ENCODE peak calls at places on chromosomes 12 and 14, in four cellular contexts. One of them, this sample, is unnamed.

GRCh38 chr14:59870277-59871165 is at the start of gene RTN1:
- DNase-seq in Ammon's horn: peak; percentile 93
- DNase-seq in glutamatergic neuron: peak; percentile 73
- DNase-seq in D341Med: peak; percentile 84
- DNase-seq in this sample: peak; percentile 86

GRCh38 chr14:92525318-92526095 is 11.9 kb downstream of the RIN3 start:
- DNase-seq in Ammon's horn: no peak
- DNase-seq in glutamatergic neuron: no peak
- DNase-seq in D341Med: no peak
- DNase-seq in this sample: no peak

GRCh38 chr14:105448706-105449111 is 25.9 kb upstream of the CRIP2 start:
- DNase-seq in Ammon's horn: peak; percentile 76
- DNase-seq in glutamatergic neuron: peak; percentile 81
- DNase-seq in D341Med: peak; percentile 95
- DNase-seq in this sample: peak; percentile 68

GRCh38 chr12:126636798-126637197 is 1571.6 kb downstream of the AACS start:
- DNase-seq in Ammon's horn: peak; percentile 18
- DNase-seq in glutamatergic neuron: no peak
- DNase-seq in D341Med: no peak
- DNase-seq in this sample: no peak

GRCh38 chr12:67752226-67752732 is 103.7 kb downstream of the DYRK2 start:
- DNase-seq in Ammon's horn: no peak
- DNase-seq in glutamatergic neuron: no peak
- DNase-seq in D341Med: no peak
- DNase-seq in this sample: no peak

GRCh38 chr12:5898874-5899273 is 46.2 kb downstream of the ANO2 start:
- DNase-seq in Ammon's horn: no peak
- DNase-seq in glutamatergic neuron: no peak
- DNase-seq in D341Med: no peak
- DNase-seq in this sample: no peak

GRCh38 chr12:26122681-26123481 is 2.0 kb downstream of the BHLHE41 start:
- DNase-seq in Ammon's horn: peak; percentile 87
- DNase-seq in glutamatergic neuron: peak; percentile 36
- DNase-seq in D341Med: no peak
- DNase-seq in this sample: peak; percentile 85

GRCh38 chr12:132084681-132085635 is 59.2 kb downstream of the DDX51 start:
- DNase-seq in Ammon's horn: peak; percentile 25
- DNase-seq in glutamatergic neuron: peak; percentile 84
- DNase-seq in D341Med: peak; percentile 70
- DNase-seq in this sample: no peak

GRCh38 chr14:59811850-59812249 is 58.7 kb downstream of the RTN1 start:
- DNase-seq in Ammon's horn: no peak
- DNase-seq in glutamatergic neuron: no peak
- DNase-seq in D341Med: no peak
- DNase-seq in this sample: no peak

GRCh38 chr14:39015360-39015961 is 87.6 kb downstream of the SEC23A start:
- DNase-seq in Ammon's horn: peak; percentile 86
- DNase-seq in glutamatergic neuron: no peak
- DNase-seq in D341Med: peak; percentile 43
- DNase-seq in this sample: peak; percentile 56

GRCh38 chr12:68067762-68068376 is 78.6 kb downstream of the IFNG-AS1 start:
- DNase-seq in Ammon's horn: no peak
- DNase-seq in glutamatergic neuron: no peak
- DNase-seq in D341Med: peak; percentile 30
- DNase-seq in this sample: no peak

GRCh38 chr12:15193927-15194326 is 27.3 kb downstream of the RERG start:
- DNase-seq in Ammon's horn: no peak
- DNase-seq in glutamatergic neuron: no peak
- DNase-seq in D341Med: no peak
- DNase-seq in this sample: peak; percentile 63